ENCODE peak calls at places on chromosomes 13 and 19, in five cellular contexts. V, R, C, D and Y are unnamed samples.
A peak's percentile ranks its signal among the peaks of the same experiment; 100 is the strongest.

GRCh38 chr19:31334849-31335624 is 14.2 kb downstream of the TSHZ3 start:
- DNase-seq in V (peak; percentile 53), R (no peak), C (peak; percentile 36), D (peak; percentile 60), Y (no peak)

GRCh38 chr19:33622809-33623511 is 1.2 kb downstream of the CHST8 start:
- DNase-seq in V (no peak), R (peak; percentile 19), C (peak; percentile 40), D (no peak), Y (no peak)

GRCh38 chr19:35460608-35461007 is 12.6 kb downstream of the FFAR2 start:
- DNase-seq in V (no peak), R (no peak), C (no peak), D (no peak), Y (no peak)

GRCh38 chr13:59172076-59172475 is 991.7 kb downstream of the DIAPH3 start:
- DNase-seq in V (no peak), R (no peak), C (no peak), D (no peak), Y (no peak)

GRCh38 chr19:8877854-8878705 is 45.9 kb downstream of the MBD3L1 start:
- DNase-seq in V (no peak), R (no peak), C (no peak), D (no peak), Y (no peak)

GRCh38 chr13:29758591-29759114 is 91.8 kb downstream of the UBL3 start:
- DNase-seq in V (no peak), R (no peak), C (no peak), D (no peak), Y (peak; percentile 26)

GRCh38 chr13:73061478-73062275 is 2.9 kb downstream of the KLF5 start:
- DNase-seq in V (no peak), R (peak; percentile 14), C (no peak), D (no peak), Y (peak; percentile 60)

GRCh38 chr19:28578786-28579505 is 634.0 kb downstream of the UQCRFS1 start:
- DNase-seq in V (no peak), R (peak; percentile 35), C (no peak), D (no peak), Y (no peak)

GRCh38 chr19:35843676-35844481 is 8.4 kb downstream of the NPHS1 start:
- DNase-seq in V (no peak), R (peak; percentile 78), C (peak; percentile 18), D (no peak), Y (peak; percentile 76)

GRCh38 chr13:96020941-96021340 is 32.3 kb downstream of the UGGT2 start:
- DNase-seq in V (no peak), R (peak; percentile 26), C (no peak), D (no peak), Y (peak; percentile 42)

GRCh38 chr19:50909240-50910070 is 1.7 kb downstream of the KLK4 start:
- DNase-seq in V (no peak), R (peak; percentile 97), C (peak; percentile 58), D (no peak), Y (peak; percentile 90)

GRCh38 chr19:39405261-39405912 is 1.3 kb upstream of the ZFP36 start:
- DNase-seq in V (no peak), R (no peak), C (peak; percentile 30), D (no peak), Y (no peak)

GRCh38 chr13:69565334-69565733 is 542.3 kb upstream of the ATXN8OS start:
- DNase-seq in V (peak; percentile 79), R (peak; percentile 78), C (peak; percentile 10), D (no peak), Y (peak; percentile 20)

GRCh38 chr13:34172048-34172447 is 354.1 kb downstream of the RFC3 start:
- DNase-seq in V (no peak), R (no peak), C (peak; percentile 38), D (no peak), Y (no peak)

GRCh38 chr13:91809161-91809560 is 410.7 kb downstream of the GPC5 start:
- DNase-seq in V (no peak), R (no peak), C (no peak), D (no peak), Y (no peak)
- H3K9ac ChIP-seq in V (no peak overlapping the region), R (no peak overlapping the region), C (no peak overlapping the region), D (no peak overlapping the region), Y (no peak overlapping the region)

DNA sequence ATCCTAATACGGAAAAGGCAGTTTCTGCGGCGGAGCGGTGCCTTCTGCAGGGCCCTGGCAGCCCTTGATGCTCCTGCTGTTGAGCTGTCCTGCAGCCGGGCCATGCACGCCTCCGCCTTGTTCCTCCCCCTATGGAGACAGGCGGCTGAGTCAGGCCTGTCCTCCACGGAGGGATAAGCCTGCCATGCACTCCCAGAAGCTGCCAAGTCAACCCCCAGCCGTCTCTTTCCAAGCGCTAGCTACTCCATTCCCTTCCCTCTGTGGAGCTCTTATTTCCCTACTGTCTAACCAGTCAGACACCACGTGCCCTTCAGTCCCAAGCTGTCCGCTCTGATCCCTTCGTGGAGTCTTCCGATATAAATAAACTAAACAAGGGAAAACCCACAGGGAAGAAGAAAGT is 197.0 kb downstream of the COL4A1 start:
- DNase-seq in V (peak; percentile 96), R (peak; percentile 65), C (peak; percentile 98), D (peak; percentile 95), Y (peak; percentile 34)
- H3K9ac ChIP-seq in V (no peak overlapping the region), R (no peak overlapping the region), C (peak overlapping the region; percentile 18), D (no peak overlapping the region), Y (no peak overlapping the region)

GRCh38 chr19:4305659-4306058 is 1.3 kb downstream of the FSD1 start:
- DNase-seq in V (no peak), R (no peak), C (no peak), D (no peak), Y (no peak)
- H3K9ac ChIP-seq in V (no peak overlapping the region), R (no peak overlapping the region), C (no peak overlapping the region), D (no peak overlapping the region), Y (no peak overlapping the region)

GRCh38 chr13:106099765-106100164 is 435.7 kb downstream of the EFNB2 start:
- DNase-seq in V (no peak), R (no peak), C (no peak), D (no peak), Y (peak; percentile 52)
- H3K9ac ChIP-seq in V (no peak overlapping the region), R (peak overlapping the region; percentile 54), C (no peak overlapping the region), D (no peak overlapping the region), Y (peak overlapping the region; percentile 30)

DNA sequence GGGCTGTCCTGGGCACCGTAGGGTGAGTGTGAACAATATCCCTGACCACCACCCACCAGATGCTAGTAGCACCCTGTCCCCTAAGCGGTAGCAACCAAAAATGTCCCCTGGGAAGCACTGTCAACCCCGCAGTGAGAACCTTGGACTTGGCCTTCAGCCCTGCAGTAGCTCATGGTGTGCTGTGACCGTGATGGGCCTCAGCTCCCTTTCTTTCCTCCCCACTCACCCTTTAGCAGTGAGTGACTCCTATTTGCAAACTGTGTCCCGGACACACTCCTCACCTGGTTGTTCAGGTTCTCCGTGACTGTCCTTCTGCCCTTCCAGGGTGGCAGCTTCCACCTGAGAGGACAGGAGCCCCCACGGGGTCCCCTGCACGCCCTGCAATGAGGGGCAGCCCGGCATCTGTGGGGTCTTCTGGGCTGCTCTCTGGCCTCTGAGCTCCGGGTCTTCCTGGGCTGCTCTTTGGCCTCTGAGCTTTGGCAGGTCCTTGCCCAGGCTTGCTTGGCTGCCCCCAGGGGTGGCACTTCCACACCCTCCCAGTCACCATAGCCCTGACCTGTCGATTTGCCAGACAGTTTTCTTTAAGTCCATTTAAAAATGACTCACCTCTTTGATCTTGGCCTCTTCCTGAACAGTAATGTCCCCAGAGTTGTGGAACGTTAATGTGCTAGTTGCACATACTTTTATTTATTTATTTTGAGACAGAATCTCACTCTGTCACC is 3.8 kb downstream of the KDM4B start:
- DNase-seq in V (peak; percentile 62), R (no peak), C (peak; percentile 88), D (peak; percentile 69), Y (no peak)
- H3K9ac ChIP-seq in V (no peak overlapping the region), R (no peak overlapping the region), C (peak overlapping the region; percentile 37), D (no peak overlapping the region), Y (no peak overlapping the region)

GRCh38 chr13:27953671-27954405 is 15.3 kb downstream of the CDX2 start:
- DNase-seq in V (peak; percentile 47), R (peak; percentile 91), C (peak; percentile 87), D (peak; percentile 55), Y (peak; percentile 82)
- H3K9ac ChIP-seq in V (no peak overlapping the region), R (peak overlapping the region; percentile 44), C (peak overlapping the region; percentile 53), D (no peak overlapping the region), Y (peak overlapping the region; percentile 84)

GRCh38 chr19:48490980-48491792 is 20.4 kb downstream of the LMTK3 start:
- DNase-seq in V (no peak), R (peak; percentile 81), C (peak; percentile 45), D (no peak), Y (peak; percentile 63)
- H3K9ac ChIP-seq in V (no peak overlapping the region), R (peak overlapping the region; percentile 70), C (no peak overlapping the region), D (no peak overlapping the region), Y (no peak overlapping the region)

GRCh38 chr13:41327994-41328778 is 17.1 kb downstream of the NAA16 start:
- DNase-seq in V (no peak), R (no peak), C (no peak), D (no peak), Y (no peak)
- H3K9ac ChIP-seq in V (no peak overlapping the region), R (no peak overlapping the region), C (no peak overlapping the region), D (no peak overlapping the region), Y (no peak overlapping the region)

GRCh38 chr19:57249329-57249728 is 8.9 kb downstream of the ZNF805 start:
- DNase-seq in V (no peak), R (no peak), C (no peak), D (peak; percentile 47), Y (no peak)
- H3K9ac ChIP-seq in V (no peak overlapping the region), R (no peak overlapping the region), C (no peak overlapping the region), D (no peak overlapping the region), Y (no peak overlapping the region)

GRCh38 chr19:1433119-1434039 is 4.8 kb upstream of the RPS15 start:
- DNase-seq in V (no peak), R (no peak), C (no peak), D (no peak), Y (no peak)
- H3K9ac ChIP-seq in V (no peak overlapping the region), R (no peak overlapping the region), C (no peak overlapping the region), D (no peak overlapping the region), Y (no peak overlapping the region)